ENCODE peak calls at places on chromosomes 1 and 21, in six cellular contexts. K is AG10803, O is thoracic aorta, E is kidney, R is cardiac muscle cell, Q is heart right ventricle. N is an unnamed sample.

GRCh38 chr1:244918422-244919319 is 54.3 kb upstream of the HNRNPU start:
- DNase-seq in K (peak), O (no peak), E (peak), R (peak), Q (peak), N (no peak)

GRCh38 chr1:1669468-1670440 is 10.9 kb upstream of the CDK11B start:
- DNase-seq in K (no peak), O (no peak), E (peak), R (no peak), Q (peak), N (no peak)

GRCh38 chr1:16013220-16013907 is 4.5 kb downstream of the HSPB7 start:
- DNase-seq in K (peak), O (peak), E (peak), R (peak), Q (peak), N (peak)

GRCh38 chr21:44967082-44968047 is 27.5 kb downstream of the SLX9 start:
- DNase-seq in K (no peak), O (no peak), E (peak), R (no peak), Q (no peak), N (no peak)

GRCh38 chr1:23367451-23367790 is 2.2 kb downstream of the ZNF436 start:
- DNase-seq in K (no peak), O (no peak), E (no peak), R (no peak), Q (no peak), N (no peak)

GRCh38 chr1:111948209-111949131 is 41.0 kb downstream of the KCND3 start:
- DNase-seq in K (peak), O (no peak), E (no peak), R (no peak), Q (peak), N (no peak)

GRCh38 chr1:43238104-43238503 is 31.7 kb upstream of the TMEM125 start:
- DNase-seq in K (peak), O (no peak), E (no peak), R (peak), Q (peak), N (peak)

GRCh38 chr1:71944006-71944405 is 338.3 kb downstream of the NEGR1 start:
- DNase-seq in K (no peak), O (no peak), E (no peak), R (no peak), Q (no peak), N (no peak)

GRCh38 chr1:203796223-203796747 is 862 bp downstream of the ZBED6 start:
- DNase-seq in K (peak), O (no peak), E (no peak), R (peak), Q (peak), N (peak)

GRCh38 chr1:40306296-40306695 is 10.8 kb downstream of the COL9A2 start:
- DNase-seq in K (no peak), O (no peak), E (no peak), R (no peak), Q (no peak), N (no peak)

GRCh38 chr1:2441746-2442145 is 29.4 kb upstream of the PEX10 start:
- DNase-seq in K (no peak), O (no peak), E (no peak), R (no peak), Q (no peak), N (no peak)

GRCh38 chr1:17719874-17720273 is 35.3 kb upstream of the ACTL8 start:
- DNase-seq in K (peak), O (no peak), E (no peak), R (no peak), Q (no peak), N (peak)

GRCh38 chr1:225156254-225156653 is 226.8 kb downstream of the DNAH14 start:
- DNase-seq in K (no peak), O (no peak), E (no peak), R (no peak), Q (no peak), N (peak)

GRCh38 chr1:40919475-40920011 is 57.4 kb upstream of the CITED4 start:
- DNase-seq in K (no peak), O (no peak), E (peak), R (no peak), Q (no peak), N (no peak)

GRCh38 chr1:34907487-34908090 is 21.9 kb downstream of the DLGAP3 start:
- DNase-seq in K (no peak), O (no peak), E (no peak), R (peak), Q (no peak), N (no peak)

GRCh38 chr1:94754570-94754969 is 65.6 kb upstream of the SLC44A3 start:
- DNase-seq in K (no peak), O (no peak), E (no peak), R (peak), Q (no peak), N (peak)

GRCh38 chr1:53837924-53838653 is at the start of gene NDC1:
- DNase-seq in K (peak), O (peak), E (peak), R (peak), Q (peak), N (peak)

GRCh38 chr1:175503538-175503937 is 239.9 kb downstream of the TNR start:
- DNase-seq in K (no peak), O (no peak), E (no peak), R (no peak), Q (no peak), N (no peak)

GRCh38 chr1:230772457-230773395 is 25.5 kb downstream of the CAPN9 start:
- DNase-seq in K (peak), O (no peak), E (no peak), R (peak), Q (peak), N (peak)

GRCh38 chr21:43865471-43866181 is 603 bp downstream of the AGPAT3 start:
- DNase-seq in K (peak), O (no peak), E (no peak), R (peak), Q (peak), N (no peak)

GRCh38 chr1:39574646-39575045 is 1.9 kb downstream of the PABPC4 start:
- DNase-seq in K (no peak), O (no peak), E (no peak), R (peak), Q (no peak), N (peak)

GRCh38 chr1:222521299-222522104 is 26.4 kb downstream of the HHIPL2 start:
- DNase-seq in K (peak), O (no peak), E (no peak), R (no peak), Q (no peak), N (no peak)

GRCh38 chr21:42031816-42032215 is 21.7 kb upstream of the ZBTB21 start:
- DNase-seq in K (no peak), O (no peak), E (no peak), R (no peak), Q (no peak), N (no peak)

GRCh38 chr1:52142220-52143153 is 598 bp downstream of the ZFYVE9 start:
- DNase-seq in K (peak), O (no peak), E (peak), R (peak), Q (peak), N (peak)

GRCh38 chr1:47651311-47652089 is 213.7 kb downstream of the FOXD2 start:
- DNase-seq in K (no peak), O (no peak), E (no peak), R (no peak), Q (no peak), N (no peak)

GRCh38 chr1:94024109-94024792 is 96.7 kb downstream of the ABCA4 start:
- DNase-seq in K (no peak), O (no peak), E (no peak), R (no peak), Q (no peak), N (no peak)

GRCh38 chr1:27057389-27057788 is 44.7 kb upstream of the TENT5B start:
- DNase-seq in K (no peak), O (no peak), E (no peak), R (no peak), Q (no peak), N (no peak)

GRCh38 chr1:17498214-17498613 is 41.3 kb upstream of the ARHGEF10L start:
- DNase-seq in K (no peak), O (no peak), E (no peak), R (no peak), Q (no peak), N (no peak)

GRCh38 chr1:8059161-8059622 is 33.1 kb upstream of the ERRFI1 start:
- DNase-seq in K (peak), O (no peak), E (no peak), R (no peak), Q (no peak), N (peak)

GRCh38 chr1:93328809-93329477 is 16.8 kb upstream of the DR1 start:
- DNase-seq in K (peak), O (no peak), E (no peak), R (no peak), Q (no peak), N (no peak)

GRCh38 chr1:20719261-20719660 is 1.5 kb upstream of the KIF17 start:
- DNase-seq in K (no peak), O (no peak), E (no peak), R (no peak), Q (no peak), N (no peak)

GRCh38 chr21:44443291-44443890 is 11.9 kb upstream of the LRRC3 start:
- DNase-seq in K (no peak), O (no peak), E (peak), R (no peak), Q (no peak), N (no peak)

GRCh38 chr21:44448651-44449131 is 6.6 kb upstream of the LRRC3 start:
- DNase-seq in K (no peak), O (no peak), E (peak), R (peak), Q (no peak), N (no peak)

GRCh38 chr1:155379180-155379876 is 58.6 kb downstream of the RUSC1 start:
- DNase-seq in K (peak), O (no peak), E (no peak), R (peak), Q (peak), N (peak)
- H3K4me3 ChIP-seq in K (no peak), O (peak), E (no peak), R (no peak), Q (peak), N (no peak)

GRCh38 chr1:153651771-153652170 is 6.7 kb upstream of the SNAPIN start:
- DNase-seq in K (no peak), O (no peak), E (no peak), R (no peak), Q (no peak), N (no peak)

GRCh38 chr1:153649137-153649866 is 9.2 kb upstream of the SNAPIN start:
- DNase-seq in K (no peak), O (no peak), E (no peak), R (no peak), Q (no peak), N (no peak)

GRCh38 chr1:153655333-153655732 is 3.2 kb upstream of the SNAPIN start:
- DNase-seq in K (no peak), O (no peak), E (no peak), R (no peak), Q (no peak), N (no peak)

GRCh38 chr1:153649867-153650235 is 8.7 kb upstream of the SNAPIN start:
- DNase-seq in K (no peak), O (no peak), E (no peak), R (no peak), Q (peak), N (no peak)

DNA sequence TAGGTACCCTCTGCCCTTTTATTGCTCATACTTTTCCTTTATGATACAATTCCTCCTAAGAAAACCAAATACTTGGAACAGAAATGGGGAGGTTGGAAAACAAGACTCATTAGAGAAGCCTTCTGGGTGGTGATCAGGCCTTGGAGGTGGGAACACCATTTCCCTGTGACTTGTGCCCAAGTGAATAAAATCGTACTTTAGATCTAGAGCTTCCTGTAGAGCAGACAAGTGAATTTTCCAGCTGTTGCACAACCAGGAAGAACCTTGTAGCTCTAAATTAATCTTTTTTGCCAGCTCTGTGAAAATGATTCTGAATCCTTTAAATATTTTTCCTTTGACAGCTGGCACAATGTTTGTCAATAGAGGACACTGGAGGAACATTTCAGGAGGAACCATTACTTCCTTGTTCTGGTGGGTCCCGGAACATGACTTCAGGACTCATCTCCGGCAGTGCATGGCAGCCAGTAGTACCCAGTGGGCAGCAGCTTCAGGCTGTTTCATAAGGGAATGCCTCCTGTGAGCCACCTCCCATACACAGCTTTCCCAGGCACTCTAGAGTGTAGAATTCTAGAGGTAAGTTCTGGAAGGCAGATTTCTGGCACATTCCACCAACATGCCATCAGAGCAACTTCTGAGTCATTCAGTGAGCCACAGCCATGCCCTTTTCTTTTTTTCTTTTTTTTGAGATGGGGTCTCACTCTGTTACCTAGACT is 5.6 kb upstream of the SNAPIN start:
- DNase-seq in K (peak), O (no peak), E (no peak), R (no peak), Q (no peak), N (peak)
- TF ChIP-seq CTCF in K (no peak), O (no peak), E (no peak), R (no peak), Q (no peak), N (no peak)

GRCh38 chr1:56965191-56965590 is 624 bp downstream of the C8B start:
- DNase-seq in K (no peak), O (no peak), E (no peak), R (no peak), Q (no peak), N (no peak)

GRCh38 chr1:56966698-56966999 is 834 bp upstream of the C8B start:
- DNase-seq in K (no peak), O (no peak), E (no peak), R (no peak), Q (no peak), N (no peak)

GRCh38 chr1:56965916-56966697 is at the start of gene C8B:
- DNase-seq in K (no peak), O (no peak), E (no peak), R (peak), Q (no peak), N (no peak)

GRCh38 chr1:56963667-56964066 is 2.1 kb downstream of the C8B start:
- DNase-seq in K (peak), O (no peak), E (no peak), R (no peak), Q (no peak), N (no peak)

DNA sequence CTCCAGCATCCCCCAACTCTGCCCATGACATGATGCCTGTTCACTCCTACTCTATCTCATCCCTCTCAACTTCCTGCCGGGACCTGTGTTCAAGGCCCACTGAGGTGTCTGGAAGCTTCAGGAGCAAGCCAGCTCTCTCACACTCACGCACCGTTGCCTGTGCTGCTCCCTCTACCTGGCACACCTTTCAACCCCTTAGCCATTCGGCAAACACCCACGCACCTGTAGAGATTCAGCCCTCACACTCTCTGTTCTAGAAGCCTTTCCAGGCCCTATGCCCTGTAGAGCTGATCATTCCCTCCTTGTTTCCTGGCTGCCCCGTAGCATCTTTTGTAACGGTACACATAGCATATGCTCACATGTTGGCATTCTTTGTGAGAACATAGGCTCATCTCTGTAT is 1.5 kb downstream of the C8B start:
- DNase-seq in K (no peak), O (no peak), E (no peak), R (no peak), Q (no peak), N (no peak)
- H3K4me3 ChIP-seq in K (no peak), O (no peak), E (no peak), R (no peak), Q (no peak), N (no peak)

GRCh38 chr1:199460933-199461332 is 566.6 kb upstream of the NR5A2 start:
- DNase-seq in K (no peak), O (no peak), E (no peak), R (no peak), Q (no peak), N (peak)

DNA sequence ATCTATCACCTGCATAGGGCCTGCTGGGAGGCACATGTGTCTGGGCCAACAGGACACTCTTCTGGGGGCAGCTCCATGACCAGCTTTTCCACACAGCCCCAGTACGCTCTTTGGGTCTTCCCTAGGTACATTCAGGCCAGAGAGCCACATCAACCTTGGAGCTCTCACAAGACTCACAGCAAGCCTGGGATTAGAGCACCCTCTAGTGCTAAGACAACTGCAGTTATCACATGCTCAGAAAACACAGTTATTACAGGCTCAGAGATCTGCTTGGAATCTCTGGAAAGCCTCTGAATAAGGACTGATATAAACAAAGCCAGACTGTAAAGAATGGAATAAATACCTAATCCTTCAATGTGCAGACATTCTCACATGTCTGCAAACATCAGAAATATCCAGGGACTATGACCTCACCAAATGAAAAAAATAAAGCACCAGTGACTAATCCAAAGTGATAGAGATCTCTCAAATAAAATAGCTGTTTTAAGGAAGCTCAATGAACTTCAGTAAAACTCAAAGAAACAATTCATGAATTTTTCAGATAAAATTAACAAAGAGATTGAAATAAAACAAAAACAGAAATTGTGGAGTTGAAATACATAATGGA is 563.9 kb upstream of the NR5A2 start:
- DNase-seq in K (peak), O (no peak), E (no peak), R (peak), Q (no peak), N (peak)
- TF ChIP-seq CTCF in K (peak), O (no peak), E (peak), R (peak), Q (no peak), N (peak)

DNA sequence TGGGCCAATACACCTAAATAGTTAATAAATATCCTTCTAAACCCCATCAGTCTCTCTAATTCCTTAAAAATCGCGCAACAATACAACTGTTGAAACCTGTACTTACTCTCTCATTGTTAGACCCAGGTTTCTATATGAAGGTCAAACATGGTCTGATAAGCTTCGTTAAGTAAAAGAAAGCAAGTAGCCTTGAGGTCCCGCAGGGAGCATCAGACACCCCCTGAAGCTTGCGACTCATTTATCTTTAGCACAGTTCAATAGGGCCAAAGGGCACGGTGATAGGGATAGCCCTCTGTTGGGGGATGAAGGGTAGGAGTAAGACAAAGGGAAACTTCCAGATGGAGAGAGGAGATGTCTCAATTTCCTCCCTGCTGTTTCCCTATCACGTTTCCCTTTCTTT is 27.3 kb upstream of the THEM4 start:
- DNase-seq in K (no peak), O (no peak), E (no peak), R (peak), Q (no peak), N (no peak)
- H3K4me3 ChIP-seq in K (no peak), O (no peak), E (peak), R (no peak), Q (no peak), N (no peak)

DNA sequence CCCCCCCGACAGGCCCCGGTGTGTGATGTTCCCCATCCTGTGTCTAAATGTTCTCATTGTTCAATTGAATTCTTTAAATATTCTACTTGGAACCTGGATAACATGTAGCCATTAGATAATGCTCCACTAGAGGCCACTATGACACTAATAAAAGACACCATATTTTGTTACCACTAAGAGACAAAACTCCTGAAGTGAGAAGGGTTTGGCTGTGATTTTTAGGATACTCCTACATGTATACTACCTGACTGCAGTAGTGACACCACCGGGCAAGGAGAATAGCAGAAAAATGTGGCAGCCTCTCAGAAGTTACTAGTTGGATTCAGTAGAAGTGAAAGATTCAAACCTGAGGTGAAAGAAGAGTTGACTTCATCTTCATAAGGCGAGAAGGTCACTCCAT is 36.0 kb downstream of the F5 start:
- DNase-seq in K (peak), O (no peak), E (no peak), R (peak), Q (no peak), N (peak)
- TF ChIP-seq CTCF in K (peak), O (peak), E (peak), R (peak), Q (no peak), N (peak)

GRCh38 chr21:32645261-32646182 is 33.3 kb upstream of the CFAP298 start:
- DNase-seq in K (no peak), O (no peak), E (no peak), R (peak), Q (no peak), N (no peak)
- H3K4me3 ChIP-seq in K (no peak), O (no peak), E (peak), R (no peak), Q (no peak), N (no peak)

GRCh38 chr1:178885869-178886268 is 15.0 kb upstream of the ANGPTL1 start:
- DNase-seq in K (no peak), O (no peak), E (no peak), R (no peak), Q (no peak), N (no peak)
- TF ChIP-seq CTCF in K (no peak), O (no peak), E (no peak), R (no peak), Q (no peak), N (no peak)